ENCODE peak calls at places on chromosomes 6 and 20, in nine cellular contexts. One of them, this sample, is unnamed. For H3K4me1, the result is how much of the 10 kb centered on the place peaks cover.

GRCh38 chr6:106910999-106911949 is 63.3 kb downstream of the CD24 start:
- DNase-seq in spleen: no peak
- DNase-seq in lower lobe of right lung: no peak
- DNase-seq in ovary: no peak
- DNase-seq in transverse colon: no peak
- DNase-seq in tibial nerve: no peak
- DNase-seq in colonic mucosa: peak
- DNase-seq in neural progenitor cell: no peak
- DNase-seq in OCI-LY7: no peak
- DNase-seq in this sample: no peak

GRCh38 chr20:59725476-59726119 is 121.3 kb downstream of the PHACTR3 start:
- DNase-seq in spleen: no peak
- DNase-seq in lower lobe of right lung: no peak
- DNase-seq in ovary: no peak
- DNase-seq in transverse colon: no peak
- DNase-seq in tibial nerve: no peak
- DNase-seq in colonic mucosa: peak
- DNase-seq in neural progenitor cell: no peak
- DNase-seq in OCI-LY7: no peak
- DNase-seq in this sample: no peak

GRCh38 chr20:4022386-4023350 is 7.3 kb upstream of the RNF24 start:
- DNase-seq in spleen: no peak
- DNase-seq in lower lobe of right lung: no peak
- DNase-seq in ovary: no peak
- DNase-seq in transverse colon: no peak
- DNase-seq in tibial nerve: no peak
- DNase-seq in colonic mucosa: no peak
- DNase-seq in neural progenitor cell: peak
- DNase-seq in OCI-LY7: no peak
- DNase-seq in this sample: no peak

GRCh38 chr6:69408886-69409285 is 387.9 kb downstream of the LMBRD1 start:
- DNase-seq in spleen: no peak
- DNase-seq in lower lobe of right lung: no peak
- DNase-seq in ovary: no peak
- DNase-seq in transverse colon: no peak
- DNase-seq in tibial nerve: no peak
- DNase-seq in colonic mucosa: no peak
- DNase-seq in neural progenitor cell: no peak
- DNase-seq in OCI-LY7: no peak
- DNase-seq in this sample: no peak

GRCh38 chr6:137823826-137824501 is 43.1 kb upstream of the TNFAIP3 start:
- DNase-seq in spleen: no peak
- DNase-seq in lower lobe of right lung: no peak
- DNase-seq in ovary: peak
- DNase-seq in transverse colon: peak
- DNase-seq in tibial nerve: peak
- DNase-seq in colonic mucosa: peak
- DNase-seq in neural progenitor cell: peak
- DNase-seq in OCI-LY7: no peak
- DNase-seq in this sample: peak

GRCh38 chr6:4130357-4130987 is 4.9 kb downstream of the ECI2 start:
- DNase-seq in spleen: no peak
- DNase-seq in lower lobe of right lung: peak
- DNase-seq in ovary: no peak
- DNase-seq in transverse colon: peak
- DNase-seq in tibial nerve: no peak
- DNase-seq in colonic mucosa: peak
- DNase-seq in neural progenitor cell: no peak
- DNase-seq in OCI-LY7: no peak
- DNase-seq in this sample: no peak

GRCh38 chr20:13841206-13841605 is 56.4 kb downstream of the NDUFAF5 start:
- DNase-seq in spleen: no peak
- DNase-seq in lower lobe of right lung: no peak
- DNase-seq in ovary: no peak
- DNase-seq in transverse colon: no peak
- DNase-seq in tibial nerve: no peak
- DNase-seq in colonic mucosa: no peak
- DNase-seq in neural progenitor cell: no peak
- DNase-seq in OCI-LY7: no peak
- DNase-seq in this sample: no peak

GRCh38 chr6:150894935-150895686 is 29.6 kb downstream of the MTHFD1L start:
- DNase-seq in spleen: no peak
- DNase-seq in lower lobe of right lung: no peak
- DNase-seq in ovary: no peak
- DNase-seq in transverse colon: no peak
- DNase-seq in tibial nerve: peak
- DNase-seq in colonic mucosa: no peak
- DNase-seq in neural progenitor cell: peak
- DNase-seq in OCI-LY7: no peak
- DNase-seq in this sample: peak

GRCh38 chr20:24662756-24663399 is 193.4 kb downstream of the SYNDIG1 start:
- DNase-seq in spleen: peak
- DNase-seq in lower lobe of right lung: no peak
- DNase-seq in ovary: no peak
- DNase-seq in transverse colon: no peak
- DNase-seq in tibial nerve: no peak
- DNase-seq in colonic mucosa: no peak
- DNase-seq in neural progenitor cell: no peak
- DNase-seq in OCI-LY7: no peak
- DNase-seq in this sample: peak

GRCh38 chr20:11912013-11912663 is 5.6 kb upstream of the BTBD3 start:
- DNase-seq in spleen: no peak
- DNase-seq in lower lobe of right lung: no peak
- DNase-seq in ovary: no peak
- DNase-seq in transverse colon: no peak
- DNase-seq in tibial nerve: no peak
- DNase-seq in colonic mucosa: no peak
- DNase-seq in neural progenitor cell: peak
- DNase-seq in OCI-LY7: no peak
- DNase-seq in this sample: peak

GRCh38 chr6:5507056-5507722 is 245.9 kb downstream of the FARS2 start:
- DNase-seq in spleen: no peak
- DNase-seq in lower lobe of right lung: no peak
- DNase-seq in ovary: no peak
- DNase-seq in transverse colon: no peak
- DNase-seq in tibial nerve: no peak
- DNase-seq in colonic mucosa: no peak
- DNase-seq in neural progenitor cell: no peak
- DNase-seq in OCI-LY7: peak
- DNase-seq in this sample: no peak

GRCh38 chr20:12821249-12821648 is 187.5 kb upstream of the SPTLC3 start:
- DNase-seq in spleen: no peak
- DNase-seq in lower lobe of right lung: no peak
- DNase-seq in ovary: no peak
- DNase-seq in transverse colon: no peak
- DNase-seq in tibial nerve: no peak
- DNase-seq in colonic mucosa: no peak
- DNase-seq in neural progenitor cell: no peak
- DNase-seq in OCI-LY7: no peak
- DNase-seq in this sample: no peak

GRCh38 chr20:62977613-62978558 is 25.4 kb downstream of the SLC17A9 start:
- DNase-seq in spleen: peak
- DNase-seq in lower lobe of right lung: no peak
- DNase-seq in ovary: no peak
- DNase-seq in transverse colon: peak
- DNase-seq in tibial nerve: no peak
- DNase-seq in colonic mucosa: peak
- DNase-seq in neural progenitor cell: no peak
- DNase-seq in OCI-LY7: peak
- DNase-seq in this sample: no peak

GRCh38 chr20:41316009-41316408 is 1.5 kb downstream of the ZHX3 start:
- DNase-seq in spleen: no peak
- DNase-seq in lower lobe of right lung: no peak
- DNase-seq in ovary: no peak
- DNase-seq in transverse colon: no peak
- DNase-seq in tibial nerve: no peak
- DNase-seq in colonic mucosa: no peak
- DNase-seq in neural progenitor cell: no peak
- DNase-seq in OCI-LY7: no peak
- DNase-seq in this sample: no peak
- H3K4me3 ChIP-seq in spleen: no peak
- H3K4me3 ChIP-seq in lower lobe of right lung: peak
- H3K4me3 ChIP-seq in ovary: peak
- H3K4me3 ChIP-seq in transverse colon: peak
- H3K4me3 ChIP-seq in tibial nerve: peak
- H3K4me3 ChIP-seq in colonic mucosa: no peak
- H3K4me3 ChIP-seq in neural progenitor cell: no peak
- H3K4me3 ChIP-seq in OCI-LY7: peak
- H3K4me3 ChIP-seq in this sample: no peak

GRCh38 chr6:42448906-42449659 is 2.6 kb downstream of the TRERF1 start:
- DNase-seq in spleen: no peak
- DNase-seq in lower lobe of right lung: no peak
- DNase-seq in ovary: no peak
- DNase-seq in transverse colon: no peak
- DNase-seq in tibial nerve: no peak
- DNase-seq in colonic mucosa: no peak
- DNase-seq in neural progenitor cell: no peak
- DNase-seq in OCI-LY7: no peak
- DNase-seq in this sample: no peak
- H3K4me1 ChIP-seq in spleen: under half
- H3K4me1 ChIP-seq in lower lobe of right lung: under half
- H3K4me1 ChIP-seq in ovary: under half
- H3K4me1 ChIP-seq in transverse colon: under half
- H3K4me1 ChIP-seq in tibial nerve: under half
- H3K4me1 ChIP-seq in colonic mucosa: under half
- H3K4me1 ChIP-seq in neural progenitor cell: under half
- H3K4me1 ChIP-seq in OCI-LY7: under half
- H3K4me1 ChIP-seq in this sample: under half

DNA sequence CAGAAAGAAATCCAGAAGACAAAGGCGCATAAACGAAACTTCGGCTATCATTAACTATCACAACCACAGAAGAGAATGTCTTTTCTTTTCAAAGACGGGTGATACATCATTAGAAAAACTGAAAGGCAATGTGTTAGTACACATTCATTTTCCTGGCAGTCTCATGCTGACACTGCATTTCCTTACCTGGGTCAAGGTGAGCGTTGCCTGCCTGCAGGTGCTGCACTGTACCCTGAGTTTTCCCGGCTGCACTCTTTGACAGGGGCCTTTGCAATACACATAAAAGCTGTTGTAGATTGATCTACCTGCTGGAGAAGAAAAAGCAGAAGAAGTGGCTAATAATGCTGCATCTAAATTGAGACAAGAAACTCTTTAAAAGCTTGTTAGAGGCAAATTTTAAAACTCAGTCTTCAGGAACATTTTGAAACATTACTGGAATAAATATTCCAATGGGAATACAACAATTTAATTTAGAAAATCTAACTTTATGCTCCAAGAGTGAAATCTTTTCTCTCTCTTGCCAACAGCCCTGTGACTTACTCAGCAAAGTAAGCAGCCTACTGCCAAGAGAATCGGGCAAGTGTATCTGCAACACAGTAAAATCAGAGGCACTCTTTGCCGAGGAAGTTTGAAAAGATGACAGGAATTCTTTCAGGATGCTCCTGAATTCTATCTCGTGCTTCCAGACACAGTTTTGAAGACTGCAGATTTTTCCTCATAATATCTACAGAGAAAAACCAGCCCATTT is 526.4 kb downstream of the PRKN start:
- DNase-seq in spleen: no peak
- DNase-seq in lower lobe of right lung: no peak
- DNase-seq in ovary: no peak
- DNase-seq in transverse colon: no peak
- DNase-seq in tibial nerve: peak
- DNase-seq in colonic mucosa: no peak
- DNase-seq in neural progenitor cell: no peak
- DNase-seq in OCI-LY7: no peak
- DNase-seq in this sample: no peak
- TF ChIP-seq CTCF in spleen: no peak
- TF ChIP-seq CTCF in lower lobe of right lung: no peak
- TF ChIP-seq CTCF in ovary: no peak
- TF ChIP-seq CTCF in transverse colon: no peak
- TF ChIP-seq CTCF in tibial nerve: no peak
- TF ChIP-seq CTCF in colonic mucosa: no peak
- TF ChIP-seq CTCF in neural progenitor cell: no peak
- TF ChIP-seq CTCF in OCI-LY7: no peak
- TF ChIP-seq CTCF in this sample: no peak

GRCh38 chr6:36884610-36885009 is 1.1 kb upstream of the C6orf89 start:
- DNase-seq in spleen: no peak
- DNase-seq in lower lobe of right lung: no peak
- DNase-seq in ovary: no peak
- DNase-seq in transverse colon: no peak
- DNase-seq in tibial nerve: no peak
- DNase-seq in colonic mucosa: no peak
- DNase-seq in neural progenitor cell: no peak
- DNase-seq in OCI-LY7: no peak
- DNase-seq in this sample: no peak

GRCh38 chr6:36885461-36886401 is at the start of gene C6orf89:
- DNase-seq in spleen: peak
- DNase-seq in lower lobe of right lung: peak
- DNase-seq in ovary: peak
- DNase-seq in transverse colon: peak
- DNase-seq in tibial nerve: peak
- DNase-seq in colonic mucosa: peak
- DNase-seq in neural progenitor cell: peak
- DNase-seq in OCI-LY7: peak
- DNase-seq in this sample: peak

GRCh38 chr6:36888115-36888643 is 2.4 kb downstream of the C6orf89 start:
- DNase-seq in spleen: no peak
- DNase-seq in lower lobe of right lung: no peak
- DNase-seq in ovary: no peak
- DNase-seq in transverse colon: no peak
- DNase-seq in tibial nerve: no peak
- DNase-seq in colonic mucosa: no peak
- DNase-seq in neural progenitor cell: no peak
- DNase-seq in OCI-LY7: no peak
- DNase-seq in this sample: no peak

GRCh38 chr6:36888654-36889481 is 3.1 kb downstream of the C6orf89 start:
- DNase-seq in spleen: no peak
- DNase-seq in lower lobe of right lung: no peak
- DNase-seq in ovary: no peak
- DNase-seq in transverse colon: no peak
- DNase-seq in tibial nerve: no peak
- DNase-seq in colonic mucosa: no peak
- DNase-seq in neural progenitor cell: no peak
- DNase-seq in OCI-LY7: no peak
- DNase-seq in this sample: peak

DNA sequence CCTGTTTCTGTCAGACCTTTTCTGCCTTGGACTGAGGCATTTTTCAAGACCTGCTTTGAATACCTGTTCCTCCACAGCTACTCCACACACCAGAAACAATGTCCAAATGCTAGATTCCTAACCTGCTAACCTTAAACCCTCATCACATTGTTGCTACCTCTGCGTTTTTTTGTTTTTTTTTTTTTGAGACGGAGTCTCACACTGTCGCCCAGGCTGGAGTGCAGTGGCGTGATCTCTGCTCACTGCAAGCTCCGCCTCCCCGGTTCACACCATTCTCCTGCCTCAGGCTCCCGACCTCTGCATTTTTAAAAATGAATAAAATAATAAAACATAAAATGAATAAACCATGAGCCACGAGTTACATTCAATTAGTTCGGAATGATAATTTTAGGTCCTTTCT is 1.2 kb downstream of the C6orf89 start:
- DNase-seq in spleen: no peak
- DNase-seq in lower lobe of right lung: no peak
- DNase-seq in ovary: no peak
- DNase-seq in transverse colon: no peak
- DNase-seq in tibial nerve: no peak
- DNase-seq in colonic mucosa: no peak
- DNase-seq in neural progenitor cell: no peak
- DNase-seq in OCI-LY7: no peak
- DNase-seq in this sample: no peak
- H3K4me3 ChIP-seq in spleen: no peak
- H3K4me3 ChIP-seq in lower lobe of right lung: peak
- H3K4me3 ChIP-seq in ovary: no peak
- H3K4me3 ChIP-seq in transverse colon: peak
- H3K4me3 ChIP-seq in tibial nerve: peak
- H3K4me3 ChIP-seq in colonic mucosa: no peak
- H3K4me3 ChIP-seq in neural progenitor cell: peak
- H3K4me3 ChIP-seq in OCI-LY7: peak
- H3K4me3 ChIP-seq in this sample: no peak